ENCODE peak calls at places on chromosomes 2 and 18, in seven cellular contexts. M, B, I, K, C, Q and Z are unnamed samples.

GRCh38 chr18:50072146-50072545 is 122.8 kb downstream of the MYO5B start:
- DNase-seq in M (no peak), B (no peak), I (no peak), K (no peak), C (no peak), Q (no peak), Z (no peak)

GRCh38 chr2:19369341-19369955 is 11.0 kb upstream of the OSR1 start:
- DNase-seq in M (no peak), B (no peak), I (no peak), K (no peak), C (no peak), Q (no peak), Z (no peak)

GRCh38 chr18:26685438-26686173 is 137.3 kb upstream of the KCTD1 start:
- DNase-seq in M (no peak), B (peak; percentile 14), I (no peak), K (no peak), C (no peak), Q (no peak), Z (no peak)

GRCh38 chr18:2515908-2516625 is 55.2 kb downstream of the METTL4 start:
- DNase-seq in M (peak; percentile 26), B (no peak), I (no peak), K (no peak), C (no peak), Q (no peak), Z (no peak)

GRCh38 chr2:128970332-128971116 is 651.9 kb upstream of the HS6ST1 start:
- DNase-seq in M (no peak), B (no peak), I (no peak), K (no peak), C (no peak), Q (no peak), Z (no peak)

GRCh38 chr2:237612527-237613357 is 14.6 kb upstream of the LRRFIP1 start:
- DNase-seq in M (no peak), B (no peak), I (no peak), K (no peak), C (no peak), Q (no peak), Z (peak; percentile 13)

GRCh38 chr18:13487237-13487636 is 239.1 kb downstream of the FAM210A start:
- DNase-seq in M (no peak), B (no peak), I (no peak), K (no peak), C (no peak), Q (no peak), Z (no peak)

GRCh38 chr2:105100064-105100840 is 62.4 kb downstream of the MRPS9 start:
- DNase-seq in M (no peak), B (no peak), I (no peak), K (no peak), C (no peak), Q (peak; percentile 15), Z (no peak)

GRCh38 chr2:110125292-110125691 is 9.7 kb upstream of the MALL start:
- DNase-seq in M (no peak), B (no peak), I (no peak), K (no peak), C (no peak), Q (no peak), Z (no peak)

GRCh38 chr18:66735933-66736332 is 132.0 kb upstream of the CDH19 start:
- DNase-seq in M (no peak), B (no peak), I (no peak), K (no peak), C (no peak), Q (no peak), Z (no peak)

GRCh38 chr2:143205106-143205764 is 76.0 kb downstream of the ARHGAP15 start:
- DNase-seq in M (peak; percentile 60), B (no peak), I (no peak), K (no peak), C (no peak), Q (no peak), Z (no peak)

GRCh38 chr2:127685410-127686110 is 10.2 kb upstream of the LIMS2 start:
- DNase-seq in M (no peak), B (peak; percentile 5), I (no peak), K (no peak), C (no peak), Q (no peak), Z (no peak)

GRCh38 chr2:232479341-232480200 is 8.1 kb downstream of the ECEL1 start:
- DNase-seq in M (no peak), B (no peak), I (peak; percentile 23), K (no peak), C (no peak), Q (no peak), Z (no peak)

GRCh38 chr2:201411421-201411820 is 39.8 kb downstream of the TRAK2 start:
- DNase-seq in M (no peak), B (no peak), I (no peak), K (no peak), C (no peak), Q (no peak), Z (no peak)

GRCh38 chr2:238143239-238143951 is 4.9 kb downstream of the KLHL30 start:
- DNase-seq in M (no peak), B (no peak), I (peak; percentile 84), K (no peak), C (no peak), Q (no peak), Z (no peak)

GRCh38 chr2:120547662-120548061 is 188.0 kb upstream of the GLI2 start:
- DNase-seq in M (no peak), B (no peak), I (peak; percentile 70), K (no peak), C (no peak), Q (no peak), Z (no peak)

GRCh38 chr18:71114550-71115210 is 825.8 kb downstream of the SOCS6 start:
- DNase-seq in M (no peak), B (no peak), I (no peak), K (no peak), C (no peak), Q (no peak), Z (no peak)

GRCh38 chr2:186894478-186894877 is 45.5 kb upstream of the ZSWIM2 start:
- DNase-seq in M (no peak), B (no peak), I (no peak), K (no peak), C (no peak), Q (no peak), Z (no peak)